ENCODE peak calls at places on chromosomes 16 and 17, in four cellular contexts. One of them, this sample, is unnamed.

GRCh38 chr17:10247806-10248334 is 49.5 kb upstream of the GAS7 start:
- DNase-seq in HepG2: no peak
- DNase-seq in K562: no peak
- DNase-seq in A549: no peak
- DNase-seq in this sample: no peak

GRCh38 chr17:2283302-2283701 is 20.3 kb downstream of the SMG6 start:
- DNase-seq in HepG2: no peak
- DNase-seq in K562: no peak
- DNase-seq in A549: no peak
- DNase-seq in this sample: no peak

GRCh38 chr17:36117505-36118382 is 14.1 kb downstream of the CCL4 start:
- DNase-seq in A549: no peak
- DNase-seq in K562: no peak
- DNase-seq in HepG2: no peak
- DNase-seq in this sample: no peak

GRCh38 chr16:76946879-76947278 is 244.1 kb upstream of the MON1B start:
- DNase-seq in K562: peak
- DNase-seq in HepG2: peak
- DNase-seq in A549: peak
- DNase-seq in this sample: no peak

GRCh38 chr16:1465567-1465915 is 9.3 kb downstream of the CLCN7 start:
- DNase-seq in A549: no peak
- DNase-seq in HepG2: no peak
- DNase-seq in K562: no peak
- DNase-seq in this sample: no peak

GRCh38 chr16:7736138-7736537 is 403.5 kb downstream of the RBFOX1 start:
- DNase-seq in HepG2: no peak
- DNase-seq in A549: no peak
- DNase-seq in K562: no peak
- DNase-seq in this sample: no peak

GRCh38 chr16:5615868-5616642 is 518.5 kb upstream of the EEF2KMT start:
- DNase-seq in K562: peak
- DNase-seq in HepG2: peak
- DNase-seq in A549: peak
- DNase-seq in this sample: no peak

GRCh38 chr17:41655611-41656111 is 31.3 kb upstream of the KRT17 start:
- DNase-seq in K562: no peak
- DNase-seq in HepG2: no peak
- DNase-seq in A549: peak
- DNase-seq in this sample: no peak

GRCh38 chr17:21686165-21687015 is 5.9 kb upstream of the KCNJ18 start:
- DNase-seq in HepG2: no peak
- DNase-seq in A549: no peak
- DNase-seq in K562: no peak
- DNase-seq in this sample: no peak

GRCh38 chr17:21688293-21688949 is 3.9 kb upstream of the KCNJ18 start:
- DNase-seq in A549: no peak
- DNase-seq in HepG2: no peak
- DNase-seq in K562: no peak
- DNase-seq in this sample: no peak

GRCh38 chr17:21687136-21687953 is 5.0 kb upstream of the KCNJ18 start:
- DNase-seq in HepG2: no peak
- DNase-seq in K562: no peak
- DNase-seq in A549: no peak
- DNase-seq in this sample: no peak

GRCh38 chr17:21689604-21690003 is 2.7 kb upstream of the KCNJ18 start:
- DNase-seq in K562: no peak
- DNase-seq in HepG2: no peak
- DNase-seq in A549: peak
- DNase-seq in this sample: no peak
- TF ChIP-seq POLR2AphosphoS2 in K562: no peak
- TF ChIP-seq POLR2AphosphoS2 in HepG2: no peak
- TF ChIP-seq POLR2AphosphoS2 in A549: no peak
- TF ChIP-seq POLR2AphosphoS2 in this sample: no peak

GRCh38 chr17:80961516-80961915 is 30.1 kb upstream of the CHMP6 start:
- DNase-seq in A549: no peak
- DNase-seq in HepG2: no peak
- DNase-seq in K562: no peak
- DNase-seq in this sample: no peak

GRCh38 chr17:80964231-80964856 is 27.3 kb upstream of the CHMP6 start:
- DNase-seq in K562: no peak
- DNase-seq in HepG2: no peak
- DNase-seq in A549: no peak
- DNase-seq in this sample: no peak

GRCh38 chr17:80961931-80962330 is 29.7 kb upstream of the CHMP6 start:
- DNase-seq in HepG2: no peak
- DNase-seq in K562: no peak
- DNase-seq in A549: no peak
- DNase-seq in this sample: no peak

GRCh38 chr17:80963812-80964211 is 27.8 kb upstream of the CHMP6 start:
- DNase-seq in HepG2: no peak
- DNase-seq in A549: no peak
- DNase-seq in K562: no peak
- DNase-seq in this sample: no peak

DNA sequence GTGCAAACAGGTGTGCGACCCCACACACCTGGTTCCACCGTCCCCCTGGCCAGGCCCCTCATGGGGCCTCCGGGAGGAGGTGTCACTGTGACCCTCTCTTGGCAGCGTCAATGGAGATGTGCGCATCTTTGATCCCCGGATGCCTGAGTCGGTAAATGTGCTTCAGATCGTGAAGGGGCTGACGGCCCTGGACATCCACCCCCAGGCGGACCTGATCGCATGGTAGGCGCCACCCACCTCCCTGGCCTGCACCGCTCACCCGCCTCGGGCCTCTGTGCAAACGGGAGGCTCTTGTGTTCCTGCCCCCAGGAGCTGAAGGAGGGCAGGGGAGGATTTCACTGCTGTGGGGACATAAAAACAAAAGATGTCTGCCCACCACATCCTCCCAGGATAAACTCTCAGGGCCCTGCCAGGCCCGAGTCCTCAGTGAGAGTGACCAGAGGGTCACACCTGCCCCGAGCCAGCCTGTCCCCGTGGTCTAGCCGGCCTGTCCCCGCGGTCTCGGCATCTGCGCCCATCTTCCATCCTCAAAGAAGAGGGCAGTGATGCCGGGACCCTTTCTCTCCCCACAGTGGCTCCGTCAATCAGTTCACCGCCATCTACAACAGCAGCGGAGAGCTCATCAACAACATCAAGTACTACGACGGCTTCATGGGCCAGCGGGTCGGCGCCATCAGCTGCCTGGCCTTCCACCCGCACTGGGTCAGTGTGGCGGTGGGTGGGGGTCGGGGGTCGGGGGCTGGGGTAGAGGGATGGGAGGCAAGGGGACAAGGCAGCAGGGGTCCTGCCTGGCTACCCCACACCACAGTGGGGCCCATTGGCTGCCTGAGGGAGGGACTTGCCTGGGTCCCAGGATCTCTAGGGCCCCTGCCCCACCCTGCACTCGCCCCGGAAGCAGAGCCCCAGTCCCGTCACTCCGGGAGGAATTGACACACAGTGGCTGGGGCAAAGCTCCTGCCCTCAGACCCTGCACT is 29.0 kb upstream of the CHMP6 start:
- DNase-seq in HepG2: no peak
- DNase-seq in K562: no peak
- DNase-seq in A549: no peak
- DNase-seq in this sample: no peak
- TF ChIP-seq POLR2AphosphoS2 in HepG2: no peak
- TF ChIP-seq POLR2AphosphoS2 in K562: no peak
- TF ChIP-seq POLR2AphosphoS2 in A549: no peak
- TF ChIP-seq POLR2AphosphoS2 in this sample: no peak

GRCh38 chr16:97822-98221 is 19.8 kb downstream of the MPG start:
- DNase-seq in HepG2: no peak
- DNase-seq in A549: no peak
- DNase-seq in K562: no peak
- DNase-seq in this sample: no peak
- TF ChIP-seq POLR2AphosphoS2 in HepG2: no peak
- TF ChIP-seq POLR2AphosphoS2 in A549: no peak
- TF ChIP-seq POLR2AphosphoS2 in K562: no peak
- TF ChIP-seq POLR2AphosphoS2 in this sample: no peak

DNA sequence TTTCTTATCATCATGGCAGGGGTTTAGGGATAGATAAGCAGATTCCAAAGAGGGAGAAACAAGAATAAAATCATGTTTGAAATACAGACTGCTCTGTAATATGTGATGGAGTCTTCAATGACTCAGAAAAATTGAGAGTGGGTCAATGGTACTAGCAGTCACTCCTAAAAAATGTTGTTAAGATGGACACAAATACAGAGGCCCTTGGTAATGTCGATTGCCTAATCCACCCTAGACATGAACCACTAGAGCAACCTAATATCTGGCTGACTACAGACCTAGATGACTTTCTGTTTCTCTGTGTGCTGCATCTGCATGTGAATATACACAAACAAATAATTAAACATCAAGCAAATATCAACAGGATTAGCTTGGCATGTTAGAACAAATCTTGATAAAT is 135.8 kb downstream of the CDH8 start:
- DNase-seq in K562: no peak
- DNase-seq in HepG2: no peak
- DNase-seq in A549: peak
- DNase-seq in this sample: no peak
- TF ChIP-seq POLR2AphosphoS2 in K562: no peak
- TF ChIP-seq POLR2AphosphoS2 in HepG2: no peak
- TF ChIP-seq POLR2AphosphoS2 in A549: no peak
- TF ChIP-seq POLR2AphosphoS2 in this sample: no peak

DNA sequence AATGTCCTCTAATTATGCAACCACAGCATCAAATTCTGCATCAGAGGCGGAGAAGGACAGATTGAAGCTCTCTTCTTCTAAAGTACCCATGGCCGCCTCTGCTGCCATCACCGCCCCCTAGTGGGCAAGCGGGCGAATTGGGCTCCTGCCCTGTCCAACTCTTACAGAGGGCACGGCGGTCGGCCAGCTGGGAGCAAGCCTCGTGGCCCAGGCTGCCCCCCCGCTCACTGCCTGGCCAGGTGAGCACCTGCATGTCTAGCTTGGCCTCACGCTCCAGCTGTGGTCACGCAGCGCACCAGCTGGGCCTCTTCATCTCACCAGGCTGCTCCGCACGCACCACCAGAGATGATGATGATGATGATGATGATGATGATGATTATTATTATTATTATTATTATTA is 146.1 kb upstream of the TOM1L1 start:
- DNase-seq in K562: peak
- DNase-seq in HepG2: peak
- DNase-seq in A549: peak
- DNase-seq in this sample: no peak
- TF ChIP-seq POLR2AphosphoS2 in K562: no peak
- TF ChIP-seq POLR2AphosphoS2 in HepG2: no peak
- TF ChIP-seq POLR2AphosphoS2 in A549: no peak
- TF ChIP-seq POLR2AphosphoS2 in this sample: no peak

GRCh38 chr16:85519540-85520231 is 93.4 kb upstream of the GSE1 start:
- DNase-seq in HepG2: no peak
- DNase-seq in K562: no peak
- DNase-seq in A549: no peak
- DNase-seq in this sample: no peak
- TF ChIP-seq POLR2AphosphoS2 in HepG2: no peak
- TF ChIP-seq POLR2AphosphoS2 in K562: no peak
- TF ChIP-seq POLR2AphosphoS2 in A549: no peak
- TF ChIP-seq POLR2AphosphoS2 in this sample: no peak

DNA sequence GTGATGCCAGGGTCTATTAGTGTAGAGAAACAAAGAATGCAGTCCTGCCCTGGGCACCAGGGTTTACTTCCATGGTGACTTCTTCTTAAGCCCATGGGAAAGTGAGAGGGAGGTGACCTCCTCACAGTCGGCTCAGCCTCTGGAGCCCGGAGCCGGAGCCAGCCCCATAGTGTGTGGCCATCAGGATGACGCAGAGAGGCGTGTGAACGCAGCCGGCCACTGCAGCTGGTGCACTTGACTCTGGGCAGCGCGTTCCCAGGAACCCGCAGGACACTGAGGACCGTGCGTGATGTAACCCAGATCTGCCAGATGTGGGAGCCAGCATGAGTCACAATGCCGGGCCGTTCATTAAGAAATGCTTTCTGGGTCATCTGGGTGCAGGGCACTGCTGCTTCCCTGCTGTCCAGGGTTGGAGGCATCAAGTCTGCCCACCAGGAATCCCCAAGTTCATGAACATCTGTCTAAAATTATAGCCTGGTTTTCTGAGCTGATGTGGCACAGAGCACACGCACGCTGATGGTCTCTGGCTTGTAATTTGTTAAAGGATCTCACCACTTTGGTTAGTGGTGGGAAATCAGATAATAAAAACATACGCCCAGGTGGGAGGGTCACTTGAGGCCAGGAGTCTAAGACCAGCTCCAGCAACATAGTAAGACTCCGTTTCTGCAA is 114.1 kb downstream of the PITPNC1 start:
- DNase-seq in K562: no peak
- DNase-seq in HepG2: peak
- DNase-seq in A549: peak
- DNase-seq in this sample: no peak
- TF ChIP-seq POLR2AphosphoS2 in K562: no peak
- TF ChIP-seq POLR2AphosphoS2 in HepG2: no peak
- TF ChIP-seq POLR2AphosphoS2 in A549: no peak
- TF ChIP-seq POLR2AphosphoS2 in this sample: no peak